ENCODE peak calls at places on chromosomes 11 and 22, in five cellular contexts. One of them, this sample, is unnamed. For H3K4me1, the result is how much of the 10 kb centered on the place peaks cover.

GRCh38 chr11:10310301-10310841 is 5.5 kb downstream of the ADM start:
- DNase-seq in left ventricle myocardium inferior: no peak
- DNase-seq in stomach: no peak
- DNase-seq in heart left ventricle: no peak
- DNase-seq in CD8-positive, alpha-beta T cell: no peak
- DNase-seq in this sample: no peak

GRCh38 chr11:71451596-71452353 is 1.2 kb upstream of the NADSYN1 start:
- DNase-seq in left ventricle myocardium inferior: no peak
- DNase-seq in stomach: no peak
- DNase-seq in heart left ventricle: no peak
- DNase-seq in CD8-positive, alpha-beta T cell: no peak
- DNase-seq in this sample: no peak

GRCh38 chr22:25976346-25976745 is 192.9 kb upstream of the SEZ6L start:
- DNase-seq in left ventricle myocardium inferior: no peak
- DNase-seq in stomach: no peak
- DNase-seq in heart left ventricle: no peak
- DNase-seq in CD8-positive, alpha-beta T cell: no peak
- DNase-seq in this sample: no peak

GRCh38 chr22:20219667-20220628 is 48.2 kb downstream of the RTN4R start:
- DNase-seq in left ventricle myocardium inferior: no peak
- DNase-seq in stomach: no peak
- DNase-seq in heart left ventricle: no peak
- DNase-seq in CD8-positive, alpha-beta T cell: no peak
- DNase-seq in this sample: no peak

GRCh38 chr22:45164217-45165123 is 745 bp downstream of the NUP50 start:
- DNase-seq in left ventricle myocardium inferior: peak
- DNase-seq in stomach: peak
- DNase-seq in heart left ventricle: peak
- DNase-seq in CD8-positive, alpha-beta T cell: peak
- DNase-seq in this sample: peak

GRCh38 chr22:49303061-49303735 is 524.5 kb downstream of the BRD1 start:
- DNase-seq in left ventricle myocardium inferior: no peak
- DNase-seq in stomach: peak
- DNase-seq in heart left ventricle: no peak
- DNase-seq in CD8-positive, alpha-beta T cell: peak
- DNase-seq in this sample: no peak

GRCh38 chr22:17707526-17707925 is 66.7 kb downstream of the BID start:
- DNase-seq in left ventricle myocardium inferior: no peak
- DNase-seq in stomach: no peak
- DNase-seq in heart left ventricle: no peak
- DNase-seq in CD8-positive, alpha-beta T cell: no peak
- DNase-seq in this sample: no peak

GRCh38 chr22:19811211-19811621 is 43.5 kb downstream of the GNB1L start:
- DNase-seq in left ventricle myocardium inferior: no peak
- DNase-seq in stomach: no peak
- DNase-seq in heart left ventricle: no peak
- DNase-seq in CD8-positive, alpha-beta T cell: no peak
- DNase-seq in this sample: no peak

GRCh38 chr22:37113757-37114156 is 4.2 kb upstream of the TMPRSS6 start:
- DNase-seq in left ventricle myocardium inferior: no peak
- DNase-seq in stomach: no peak
- DNase-seq in heart left ventricle: no peak
- DNase-seq in CD8-positive, alpha-beta T cell: no peak
- DNase-seq in this sample: no peak

GRCh38 chr22:27991586-27992293 is 72.7 kb upstream of the PITPNB start:
- DNase-seq in left ventricle myocardium inferior: no peak
- DNase-seq in stomach: peak
- DNase-seq in heart left ventricle: no peak
- DNase-seq in CD8-positive, alpha-beta T cell: no peak
- DNase-seq in this sample: no peak

GRCh38 chr11:120186408-120186798 is 24.4 kb upstream of the OAF start:
- DNase-seq in left ventricle myocardium inferior: no peak
- DNase-seq in stomach: no peak
- DNase-seq in heart left ventricle: no peak
- DNase-seq in CD8-positive, alpha-beta T cell: no peak
- DNase-seq in this sample: no peak

GRCh38 chr11:6378695-6378989 is 11.6 kb upstream of the SMPD1 start:
- DNase-seq in left ventricle myocardium inferior: no peak
- DNase-seq in stomach: no peak
- DNase-seq in heart left ventricle: no peak
- DNase-seq in CD8-positive, alpha-beta T cell: no peak
- DNase-seq in this sample: no peak

GRCh38 chr11:8234425-8234821 is 29.3 kb downstream of the LMO1 start:
- DNase-seq in left ventricle myocardium inferior: no peak
- DNase-seq in stomach: no peak
- DNase-seq in heart left ventricle: no peak
- DNase-seq in CD8-positive, alpha-beta T cell: no peak
- DNase-seq in this sample: no peak

GRCh38 chr22:31039393-31039792 is 41.7 kb upstream of the SMTN start:
- DNase-seq in left ventricle myocardium inferior: peak
- DNase-seq in stomach: no peak
- DNase-seq in heart left ventricle: peak
- DNase-seq in CD8-positive, alpha-beta T cell: no peak
- DNase-seq in this sample: peak

GRCh38 chr11:15958939-15959338 is 397.4 kb downstream of the SOX6 start:
- DNase-seq in left ventricle myocardium inferior: no peak
- DNase-seq in stomach: no peak
- DNase-seq in heart left ventricle: no peak
- DNase-seq in CD8-positive, alpha-beta T cell: no peak
- DNase-seq in this sample: no peak

GRCh38 chr22:49730656-49731055 is 97.0 kb downstream of the BRD1 start:
- DNase-seq in left ventricle myocardium inferior: no peak
- DNase-seq in stomach: peak
- DNase-seq in heart left ventricle: no peak
- DNase-seq in CD8-positive, alpha-beta T cell: no peak
- DNase-seq in this sample: no peak

GRCh38 chr11:10908215-10908990 is 50.5 kb upstream of the ZBED5 start:
- DNase-seq in left ventricle myocardium inferior: no peak
- DNase-seq in stomach: no peak
- DNase-seq in heart left ventricle: no peak
- DNase-seq in CD8-positive, alpha-beta T cell: no peak
- DNase-seq in this sample: no peak

GRCh38 chr11:3947084-3947483 is 91.6 kb downstream of the STIM1 start:
- DNase-seq in left ventricle myocardium inferior: no peak
- DNase-seq in stomach: no peak
- DNase-seq in heart left ventricle: peak
- DNase-seq in CD8-positive, alpha-beta T cell: peak
- DNase-seq in this sample: peak

GRCh38 chr11:44847316-44847715 is 103.4 kb downstream of the TP53I11 start:
- DNase-seq in left ventricle myocardium inferior: no peak
- DNase-seq in stomach: no peak
- DNase-seq in heart left ventricle: no peak
- DNase-seq in CD8-positive, alpha-beta T cell: no peak
- DNase-seq in this sample: no peak

GRCh38 chr22:33807465-33807864 is 112.8 kb downstream of the LARGE1 start:
- DNase-seq in left ventricle myocardium inferior: no peak
- DNase-seq in stomach: no peak
- DNase-seq in heart left ventricle: no peak
- DNase-seq in CD8-positive, alpha-beta T cell: no peak
- DNase-seq in this sample: no peak

GRCh38 chr22:30777589-30777988 is 82.9 kb downstream of the OSBP2 start:
- DNase-seq in left ventricle myocardium inferior: no peak
- DNase-seq in stomach: no peak
- DNase-seq in heart left ventricle: no peak
- DNase-seq in CD8-positive, alpha-beta T cell: no peak
- DNase-seq in this sample: no peak

GRCh38 chr22:45970709-45971388 is 6.1 kb downstream of the WNT7B start:
- DNase-seq in left ventricle myocardium inferior: no peak
- DNase-seq in stomach: no peak
- DNase-seq in heart left ventricle: no peak
- DNase-seq in CD8-positive, alpha-beta T cell: no peak
- DNase-seq in this sample: no peak

GRCh38 chr11:6757373-6757967 is 14.3 kb downstream of the OR2AG2 start:
- DNase-seq in left ventricle myocardium inferior: peak
- DNase-seq in stomach: peak
- DNase-seq in heart left ventricle: peak
- DNase-seq in CD8-positive, alpha-beta T cell: peak
- DNase-seq in this sample: peak

GRCh38 chr22:19287076-19287724 is 4.3 kb downstream of the CLTCL1 start:
- DNase-seq in left ventricle myocardium inferior: no peak
- DNase-seq in stomach: no peak
- DNase-seq in heart left ventricle: no peak
- DNase-seq in CD8-positive, alpha-beta T cell: no peak
- DNase-seq in this sample: no peak

GRCh38 chr11:9065614-9066431 is 25.6 kb downstream of the SCUBE2 start:
- DNase-seq in left ventricle myocardium inferior: no peak
- DNase-seq in stomach: no peak
- DNase-seq in heart left ventricle: no peak
- DNase-seq in CD8-positive, alpha-beta T cell: no peak
- DNase-seq in this sample: no peak

GRCh38 chr11:47348859-47349258 is 3.6 kb downstream of the MYBPC3 start:
- DNase-seq in left ventricle myocardium inferior: no peak
- DNase-seq in stomach: no peak
- DNase-seq in heart left ventricle: no peak
- DNase-seq in CD8-positive, alpha-beta T cell: no peak
- DNase-seq in this sample: no peak

GRCh38 chr11:87437844-87438223 is 400.1 kb downstream of the TMEM135 start:
- DNase-seq in left ventricle myocardium inferior: no peak
- DNase-seq in stomach: no peak
- DNase-seq in heart left ventricle: no peak
- DNase-seq in CD8-positive, alpha-beta T cell: no peak
- DNase-seq in this sample: no peak

GRCh38 chr22:20509344-20510047 is 2.1 kb downstream of the MED15 start:
- DNase-seq in left ventricle myocardium inferior: peak
- DNase-seq in stomach: peak
- DNase-seq in heart left ventricle: peak
- DNase-seq in CD8-positive, alpha-beta T cell: peak
- DNase-seq in this sample: peak

GRCh38 chr22:20642668-20643179 is 131.2 kb upstream of the SERPIND1 start:
- DNase-seq in left ventricle myocardium inferior: no peak
- DNase-seq in stomach: no peak
- DNase-seq in heart left ventricle: no peak
- DNase-seq in CD8-positive, alpha-beta T cell: no peak
- DNase-seq in this sample: no peak

GRCh38 chr22:24696551-24697001 is 77.9 kb downstream of the PIWIL3 start:
- DNase-seq in left ventricle myocardium inferior: no peak
- DNase-seq in stomach: no peak
- DNase-seq in heart left ventricle: peak
- DNase-seq in CD8-positive, alpha-beta T cell: no peak
- DNase-seq in this sample: no peak

DNA sequence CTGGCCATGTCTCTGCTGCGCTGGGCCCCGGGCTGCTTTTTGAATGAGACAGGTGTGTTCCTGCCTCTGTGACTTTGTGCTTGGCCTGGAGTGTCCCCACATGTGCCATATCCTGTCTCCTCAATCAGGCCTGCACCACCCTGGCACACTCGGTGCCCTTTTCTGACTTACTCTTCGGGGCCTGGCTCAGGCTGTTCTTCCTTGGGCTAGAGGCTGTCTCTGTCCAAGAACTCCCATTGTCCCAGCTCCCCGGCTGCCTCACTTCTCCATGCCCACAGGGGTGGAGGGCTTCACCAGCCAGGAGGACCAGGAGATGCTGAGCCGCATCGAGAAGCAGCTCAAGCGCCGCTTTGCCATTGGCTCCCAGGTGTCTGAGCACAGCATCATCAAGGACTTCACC is 23.0 kb downstream of the MCM5 start:
- DNase-seq in left ventricle myocardium inferior: no peak
- DNase-seq in stomach: no peak
- DNase-seq in heart left ventricle: no peak
- DNase-seq in CD8-positive, alpha-beta T cell: no peak
- DNase-seq in this sample: no peak
- H3K4me1 ChIP-seq in left ventricle myocardium inferior: under half
- H3K4me1 ChIP-seq in stomach: under half
- H3K4me1 ChIP-seq in heart left ventricle: under half
- H3K4me1 ChIP-seq in CD8-positive, alpha-beta T cell: under half
- H3K4me1 ChIP-seq in this sample: under half

GRCh38 chr11:76694664-76695063 is 24.1 kb upstream of the LRRC32 start:
- DNase-seq in left ventricle myocardium inferior: no peak
- DNase-seq in stomach: no peak
- DNase-seq in heart left ventricle: no peak
- DNase-seq in CD8-positive, alpha-beta T cell: no peak
- DNase-seq in this sample: no peak

GRCh38 chr11:76693791-76694190 is 23.2 kb upstream of the LRRC32 start:
- DNase-seq in left ventricle myocardium inferior: no peak
- DNase-seq in stomach: no peak
- DNase-seq in heart left ventricle: no peak
- DNase-seq in CD8-positive, alpha-beta T cell: no peak
- DNase-seq in this sample: no peak

GRCh38 chr11:76695133-76695532 is 24.6 kb upstream of the LRRC32 start:
- DNase-seq in left ventricle myocardium inferior: no peak
- DNase-seq in stomach: no peak
- DNase-seq in heart left ventricle: no peak
- DNase-seq in CD8-positive, alpha-beta T cell: no peak
- DNase-seq in this sample: no peak

GRCh38 chr11:76696756-76697155 is 26.2 kb upstream of the LRRC32 start:
- DNase-seq in left ventricle myocardium inferior: no peak
- DNase-seq in stomach: no peak
- DNase-seq in heart left ventricle: no peak
- DNase-seq in CD8-positive, alpha-beta T cell: no peak
- DNase-seq in this sample: no peak

DNA sequence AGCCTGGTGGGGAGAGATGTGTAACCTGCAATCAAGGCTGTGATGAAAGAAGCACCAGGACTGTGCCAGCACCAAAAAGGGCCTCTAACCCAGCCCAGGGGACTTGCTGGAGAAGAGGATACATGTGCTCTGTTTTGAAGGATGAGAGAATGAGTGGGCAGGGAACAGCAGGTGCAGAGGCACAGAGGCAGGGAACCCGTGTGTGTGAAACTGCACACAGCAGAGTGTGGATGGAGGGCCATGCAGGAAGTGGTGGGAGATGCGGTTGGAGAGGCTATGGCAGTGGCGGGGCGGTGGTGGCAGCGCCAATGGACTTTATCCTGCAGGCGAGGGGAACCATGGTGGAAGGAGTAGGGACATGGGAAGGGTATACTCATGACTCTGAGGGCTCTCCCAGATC is 25.2 kb upstream of the LRRC32 start:
- DNase-seq in left ventricle myocardium inferior: no peak
- DNase-seq in stomach: no peak
- DNase-seq in heart left ventricle: no peak
- DNase-seq in CD8-positive, alpha-beta T cell: no peak
- DNase-seq in this sample: no peak
- H3K4me1 ChIP-seq in left ventricle myocardium inferior: under half
- H3K4me1 ChIP-seq in stomach: under half
- H3K4me1 ChIP-seq in heart left ventricle: under half
- H3K4me1 ChIP-seq in CD8-positive, alpha-beta T cell: under half
- H3K4me1 ChIP-seq in this sample: under half

GRCh38 chr11:86180415-86180814 is 64.1 kb upstream of the EED start:
- DNase-seq in left ventricle myocardium inferior: no peak
- DNase-seq in stomach: no peak
- DNase-seq in heart left ventricle: no peak
- DNase-seq in CD8-positive, alpha-beta T cell: no peak
- DNase-seq in this sample: no peak
- H3K4me1 ChIP-seq in left ventricle myocardium inferior: half or more
- H3K4me1 ChIP-seq in stomach: under half
- H3K4me1 ChIP-seq in heart left ventricle: under half
- H3K4me1 ChIP-seq in CD8-positive, alpha-beta T cell: under half
- H3K4me1 ChIP-seq in this sample: half or more

DNA sequence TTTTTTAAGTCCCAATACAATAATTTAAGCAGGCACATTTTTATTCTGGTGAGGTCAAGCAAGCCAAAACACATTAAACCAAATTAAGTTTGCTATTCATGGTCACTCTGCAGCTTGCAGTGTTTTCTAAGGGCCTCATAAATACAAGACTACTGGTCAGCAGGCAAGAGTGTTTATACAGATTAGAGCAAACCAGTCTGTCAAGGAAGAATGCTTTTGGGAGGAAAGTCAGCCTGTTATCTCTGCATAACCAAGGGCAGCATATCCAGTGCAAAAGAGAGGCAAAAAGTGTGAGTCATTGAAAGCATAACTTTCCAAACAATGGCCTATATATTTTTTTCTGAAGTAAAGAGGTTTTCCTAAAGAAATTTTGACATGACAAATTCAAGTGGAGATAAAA is 29.7 kb upstream of the CCDC34 start:
- DNase-seq in left ventricle myocardium inferior: no peak
- DNase-seq in stomach: no peak
- DNase-seq in heart left ventricle: no peak
- DNase-seq in CD8-positive, alpha-beta T cell: no peak
- DNase-seq in this sample: no peak
- H3K4me1 ChIP-seq in left ventricle myocardium inferior: half or more
- H3K4me1 ChIP-seq in stomach: half or more
- H3K4me1 ChIP-seq in heart left ventricle: under half
- H3K4me1 ChIP-seq in CD8-positive, alpha-beta T cell: under half
- H3K4me1 ChIP-seq in this sample: under half

This sample was measured in heart right ventricle.